ENCODE peak calls at places on chromosomes 2 and 18, in six cellular contexts. S is stomach, Q is transverse colon, U is heart right ventricle, C is left ventricle myocardium inferior, O is psoas muscle. F is an unnamed sample. For H3K4me1, the result is how much of the 10 kb centered on the place peaks cover.

GRCh38 chr2:213104089-213104902 is 47.1 kb downstream of the IKZF2 start:
- DNase-seq in S (no peak), Q (no peak), U (no peak), C (no peak), O (no peak), F (no peak)

GRCh38 chr2:112834379-112835014 is 2.1 kb downstream of the IL1B start:
- DNase-seq in S (peak), Q (peak), U (no peak), C (no peak), O (no peak), F (no peak)

GRCh38 chr2:53490659-53491058 is 276.9 kb upstream of the CHAC2 start:
- DNase-seq in S (no peak), Q (peak), U (peak), C (peak), O (peak), F (peak)

GRCh38 chr18:47996091-47996541 is 65.7 kb upstream of the SMAD2 start:
- DNase-seq in S (no peak), Q (no peak), U (no peak), C (no peak), O (no peak), F (no peak)

GRCh38 chr2:217444932-217445331 is 557.9 kb downstream of the TNS1 start:
- DNase-seq in S (no peak), Q (no peak), U (no peak), C (no peak), O (no peak), F (no peak)

GRCh38 chr2:60392014-60392391 is 161.5 kb downstream of the BCL11A start:
- DNase-seq in S (no peak), Q (no peak), U (no peak), C (no peak), O (no peak), F (no peak)

GRCh38 chr2:196233033-196233807 is 61.8 kb upstream of the STK17B start:
- DNase-seq in S (peak), Q (peak), U (peak), C (no peak), O (no peak), F (no peak)

GRCh38 chr2:86332654-86333053 is 4.8 kb downstream of the REEP1 start:
- DNase-seq in S (no peak), Q (no peak), U (no peak), C (no peak), O (no peak), F (no peak)

GRCh38 chr2:149733936-149734685 is 146.5 kb upstream of the MMADHC start:
- DNase-seq in S (no peak), Q (no peak), U (no peak), C (no peak), O (no peak), F (no peak)

GRCh38 chr2:238925816-238926215 is 77.9 kb downstream of the TWIST2 start:
- DNase-seq in S (no peak), Q (no peak), U (no peak), C (no peak), O (no peak), F (no peak)

DNA sequence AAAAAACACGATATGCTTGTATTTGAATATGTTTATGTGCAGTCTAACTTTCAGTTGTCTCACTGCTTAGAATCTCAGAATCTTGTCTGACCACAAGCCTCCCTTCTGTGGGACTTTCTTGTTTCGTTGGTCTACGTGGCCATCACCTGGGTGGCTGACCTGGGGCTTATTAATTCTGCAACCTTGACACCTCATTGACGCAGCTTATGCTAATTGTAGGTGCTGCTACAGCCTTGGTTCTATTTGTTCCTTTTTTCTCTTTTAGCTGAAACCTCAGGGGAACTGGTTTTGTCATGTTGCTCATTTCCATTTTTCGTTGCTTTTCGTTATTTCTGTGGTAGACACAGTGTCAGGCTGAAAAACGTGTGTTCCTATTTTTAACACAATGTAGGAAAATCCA is 273.7 kb downstream of the SLC4A3 start:
- DNase-seq in S (no peak), Q (no peak), U (no peak), C (no peak), O (no peak), F (no peak)
- H3K4me3 ChIP-seq in S (no peak), Q (no peak), U (no peak), C (no peak), O (no peak), F (no peak)

DNA sequence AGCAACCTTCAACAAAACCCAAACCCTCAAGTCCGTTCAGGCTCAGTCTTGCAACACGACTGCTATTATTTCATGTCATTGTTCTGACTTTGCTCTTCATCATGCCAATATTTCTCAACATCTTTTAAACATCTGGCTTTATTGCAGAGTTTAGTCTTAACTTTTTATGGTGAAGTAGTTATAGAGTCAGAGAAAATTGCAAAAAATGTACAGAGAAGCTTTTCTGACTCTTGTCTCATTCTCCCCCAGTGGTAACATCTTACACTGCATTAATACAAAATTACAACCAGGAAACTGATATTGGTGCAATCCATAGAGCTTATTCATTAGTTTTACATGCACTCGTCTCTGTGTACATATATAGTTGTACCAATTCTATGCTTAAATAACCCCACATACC is 3.9 kb downstream of the MARCO start:
- DNase-seq in S (no peak), Q (no peak), U (no peak), C (no peak), O (no peak), F (no peak)
- TF ChIP-seq CTCF in S (no peak), Q (no peak), U (no peak), C (no peak), O (no peak), F (no peak)

GRCh38 chr2:172434821-172435607 is 7.6 kb downstream of the ITGA6 start:
- DNase-seq in S (no peak), Q (no peak), U (no peak), C (no peak), O (no peak), F (no peak)
- H3K4me1 ChIP-seq in S (half or more), Q (half or more), U (under half), C (half or more), O (half or more), F (under half)

GRCh38 chr2:98936917-98937351 is 909 bp upstream of the CRACDL start:
- DNase-seq in S (no peak), Q (no peak), U (no peak), C (no peak), O (no peak), F (no peak)

GRCh38 chr2:98935111-98935770 is 784 bp downstream of the CRACDL start:
- DNase-seq in S (no peak), Q (no peak), U (no peak), C (no peak), O (no peak), F (no peak)

GRCh38 chr2:98937906-98938305 is 1.9 kb upstream of the CRACDL start:
- DNase-seq in S (no peak), Q (no peak), U (no peak), C (no peak), O (no peak), F (no peak)

GRCh38 chr2:98936133-98936916 is at the start of gene CRACDL:
- DNase-seq in S (no peak), Q (no peak), U (no peak), C (no peak), O (no peak), F (no peak)

GRCh38 chr2:98935777-98936132 is 270 bp downstream of the CRACDL start:
- DNase-seq in S (no peak), Q (no peak), U (no peak), C (no peak), O (no peak), F (no peak)
- H3K4me3 ChIP-seq in S (peak), Q (peak), U (peak), C (peak), O (peak), F (peak)

GRCh38 chr2:140942284-140942683 is 1188.5 kb downstream of the LRP1B start:
- DNase-seq in S (no peak), Q (no peak), U (no peak), C (no peak), O (no peak), F (no peak)

GRCh38 chr2:140947236-140947635 is 1183.6 kb downstream of the LRP1B start:
- DNase-seq in S (no peak), Q (no peak), U (no peak), C (no peak), O (no peak), F (no peak)

DNA sequence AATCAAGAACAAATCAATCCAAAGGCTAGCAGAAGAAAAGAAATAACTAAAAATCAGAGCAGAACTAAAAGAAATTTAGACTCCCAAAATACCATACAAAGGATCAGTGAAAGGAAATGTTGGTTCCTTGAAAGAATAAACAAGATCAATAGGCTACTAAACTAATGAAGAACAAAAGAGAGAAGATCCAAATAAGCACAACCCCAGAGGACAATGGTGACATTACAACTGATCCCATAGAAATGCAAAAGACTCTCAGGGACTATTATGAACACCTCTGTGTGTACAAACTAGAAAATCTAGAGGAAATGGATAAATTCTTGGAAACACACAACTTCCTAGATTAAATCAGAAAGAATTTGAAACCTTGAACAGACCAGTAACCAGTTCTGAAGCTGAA is 1186.9 kb downstream of the LRP1B start:
- DNase-seq in S (no peak), Q (no peak), U (no peak), C (no peak), O (no peak), F (no peak)
- TF ChIP-seq CTCF in S (no peak), Q (no peak), U (no peak), C (no peak), O (no peak), F (no peak)

DNA sequence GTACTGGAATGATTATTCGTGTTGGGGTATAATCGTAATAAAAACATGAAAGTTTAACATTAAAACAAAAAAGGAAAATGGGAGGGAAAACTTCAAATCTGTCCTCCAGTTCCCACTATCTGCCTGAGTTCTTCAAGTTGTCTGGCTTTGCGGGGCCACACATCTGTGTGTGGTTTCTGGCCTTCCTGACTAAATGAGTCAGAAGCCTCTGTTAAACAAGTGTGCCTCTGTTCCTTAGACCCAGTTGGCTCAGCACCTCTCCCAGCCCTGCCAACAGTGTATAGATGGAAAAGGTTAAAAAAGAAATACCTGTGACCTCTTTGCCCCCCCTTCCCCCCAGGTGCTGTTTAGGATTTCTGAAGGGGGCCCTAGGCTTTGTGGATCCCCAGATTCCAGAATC is 30.2 kb downstream of the XDH start:
- DNase-seq in S (no peak), Q (no peak), U (no peak), C (no peak), O (no peak), F (no peak)
- H3K4me1 ChIP-seq in S (under half), Q (under half), U (under half), C (under half), O (under half), F (under half)

F was measured in tibial artery.